ENCODE peak calls at places on chromosomes 3 and 15, in four cellular contexts. One of them, this sample, is unnamed.
A peak's percentile ranks its signal among the peaks of the same experiment; 100 is the strongest.

GRCh38 chr3:44076221-44076829 is 165.4 kb upstream of the TOPAZ1 start:
- DNase-seq in HepG2: no peak
- DNase-seq in K562: no peak
- DNase-seq in GM12878: no peak
- DNase-seq in this sample: no peak

GRCh38 chr3:45881031-45882022 is 5.0 kb upstream of the CCR9 start:
- DNase-seq in HepG2: no peak
- DNase-seq in K562: peak; percentile 89
- DNase-seq in GM12878: no peak
- DNase-seq in this sample: no peak

GRCh38 chr15:64892850-64893403 is 18.8 kb upstream of the ANKDD1A start:
- DNase-seq in HepG2: no peak
- DNase-seq in K562: no peak
- DNase-seq in GM12878: peak; percentile 45
- DNase-seq in this sample: no peak

GRCh38 chr3:25854635-25855034 is 64.7 kb downstream of the OXSM start:
- DNase-seq in HepG2: no peak
- DNase-seq in K562: peak; percentile 34
- DNase-seq in GM12878: no peak
- DNase-seq in this sample: no peak

GRCh38 chr3:49018707-49019006 is 277 bp upstream of the DALRD3 start:
- DNase-seq in HepG2: no peak
- DNase-seq in K562: no peak
- DNase-seq in GM12878: no peak
- DNase-seq in this sample: no peak

GRCh38 chr15:45795487-45796069 is 160.7 kb downstream of the SQOR start:
- DNase-seq in HepG2: peak; percentile 52
- DNase-seq in K562: peak; percentile 21
- DNase-seq in GM12878: no peak
- DNase-seq in this sample: peak; percentile 7

GRCh38 chr3:195251336-195252065 is 19.5 kb downstream of the XXYLT1 start:
- DNase-seq in HepG2: no peak
- DNase-seq in K562: no peak
- DNase-seq in GM12878: no peak
- DNase-seq in this sample: no peak

GRCh38 chr15:65948352-65948751 is 79.1 kb downstream of the RAB11A start:
- DNase-seq in HepG2: peak; percentile 50
- DNase-seq in K562: no peak
- DNase-seq in GM12878: no peak
- DNase-seq in this sample: no peak

GRCh38 chr3:158768361-158768787 is 33.5 kb upstream of the MFSD1 start:
- DNase-seq in HepG2: peak; percentile 67
- DNase-seq in K562: peak; percentile 53
- DNase-seq in GM12878: no peak
- DNase-seq in this sample: no peak

GRCh38 chr15:22265961-22266360 is 185.6 kb downstream of the OR4M2 start:
- DNase-seq in HepG2: no peak
- DNase-seq in K562: no peak
- DNase-seq in GM12878: no peak
- DNase-seq in this sample: no peak

GRCh38 chr3:186452517-186452916 is 90.5 kb upstream of the DGKG start:
- DNase-seq in HepG2: no peak
- DNase-seq in K562: no peak
- DNase-seq in GM12878: no peak
- DNase-seq in this sample: no peak

GRCh38 chr3:129599607-129600006 is 6.9 kb downstream of the PLXND1 start:
- DNase-seq in HepG2: no peak
- DNase-seq in K562: peak; percentile 78
- DNase-seq in GM12878: no peak
- DNase-seq in this sample: no peak

GRCh38 chr3:108713801-108714200 is 43.4 kb downstream of the RETNLB start:
- DNase-seq in HepG2: no peak
- DNase-seq in K562: no peak
- DNase-seq in GM12878: no peak
- DNase-seq in this sample: no peak

GRCh38 chr3:46540550-46540949 is 25.6 kb downstream of the LRRC2 start:
- DNase-seq in HepG2: no peak
- DNase-seq in K562: no peak
- DNase-seq in GM12878: no peak
- DNase-seq in this sample: no peak

GRCh38 chr3:191105418-191105817 is 93.6 kb upstream of the OSTN start:
- DNase-seq in HepG2: no peak
- DNase-seq in K562: no peak
- DNase-seq in GM12878: no peak
- DNase-seq in this sample: no peak

GRCh38 chr15:65110676-65111292 is 4.2 kb downstream of the UBAP1L start:
- DNase-seq in HepG2: no peak
- DNase-seq in K562: peak; percentile 46
- DNase-seq in GM12878: no peak
- DNase-seq in this sample: no peak

GRCh38 chr15:36356978-36357582 is 222.3 kb upstream of the CDIN1 start:
- DNase-seq in HepG2: no peak
- DNase-seq in K562: no peak
- DNase-seq in GM12878: no peak
- DNase-seq in this sample: no peak

GRCh38 chr3:88947013-88947412 is 160.4 kb upstream of the EPHA3 start:
- DNase-seq in HepG2: no peak
- DNase-seq in K562: no peak
- DNase-seq in GM12878: no peak
- DNase-seq in this sample: no peak

GRCh38 chr15:89494941-89495637 is 1.3 kb downstream of the RHCG start:
- DNase-seq in HepG2: no peak
- DNase-seq in K562: peak; percentile 63
- DNase-seq in GM12878: no peak
- DNase-seq in this sample: no peak

GRCh38 chr15:45187894-45188830 is at the start of gene SHF:
- DNase-seq in HepG2: peak; percentile 31
- DNase-seq in K562: peak; percentile 50
- DNase-seq in GM12878: no peak
- DNase-seq in this sample: peak; percentile 70

GRCh38 chr3:98513136-98513535 is 9.6 kb downstream of the CLDND1 start:
- DNase-seq in HepG2: no peak
- DNase-seq in K562: no peak
- DNase-seq in GM12878: no peak
- DNase-seq in this sample: no peak

GRCh38 chr3:196159526-196159925 is 51.7 kb downstream of the ZDHHC19 start:
- DNase-seq in HepG2: no peak
- DNase-seq in K562: no peak
- DNase-seq in GM12878: no peak
- DNase-seq in this sample: no peak

GRCh38 chr3:126456211-126456610 is 19.5 kb downstream of the ZXDC start:
- DNase-seq in HepG2: no peak
- DNase-seq in K562: no peak
- DNase-seq in GM12878: no peak
- DNase-seq in this sample: no peak

GRCh38 chr3:66304293-66304692 is 83.5 kb downstream of the SLC25A26 start:
- DNase-seq in HepG2: no peak
- DNase-seq in K562: no peak
- DNase-seq in GM12878: no peak
- DNase-seq in this sample: no peak

GRCh38 chr15:73716417-73716816 is 32.2 kb downstream of the CD276 start:
- DNase-seq in HepG2: no peak
- DNase-seq in K562: no peak
- DNase-seq in GM12878: no peak
- DNase-seq in this sample: no peak

GRCh38 chr3:125080077-125080476 is 24.3 kb upstream of the HEG1 start:
- DNase-seq in HepG2: no peak
- DNase-seq in K562: no peak
- DNase-seq in GM12878: no peak
- DNase-seq in this sample: no peak

GRCh38 chr15:32803631-32804030 is 85.8 kb downstream of the GREM1 start:
- DNase-seq in HepG2: no peak
- DNase-seq in K562: no peak
- DNase-seq in GM12878: no peak
- DNase-seq in this sample: no peak

GRCh38 chr15:40151991-40152390 is 8.9 kb upstream of the BUB1B start:
- DNase-seq in HepG2: no peak
- DNase-seq in K562: no peak
- DNase-seq in GM12878: no peak
- DNase-seq in this sample: no peak

GRCh38 chr15:82043130-82043673 is 2.6 kb downstream of the MEX3B start:
- DNase-seq in HepG2: no peak
- DNase-seq in K562: no peak
- DNase-seq in GM12878: no peak
- DNase-seq in this sample: no peak

GRCh38 chr3:157226173-157226847 is 66.4 kb upstream of the CCNL1 start:
- DNase-seq in HepG2: no peak
- DNase-seq in K562: no peak
- DNase-seq in GM12878: no peak
- DNase-seq in this sample: no peak

GRCh38 chr3:23991236-23992050 is 46.4 kb downstream of the NR1D2 start:
- DNase-seq in HepG2: no peak
- DNase-seq in K562: no peak
- DNase-seq in GM12878: no peak
- DNase-seq in this sample: no peak

DNA sequence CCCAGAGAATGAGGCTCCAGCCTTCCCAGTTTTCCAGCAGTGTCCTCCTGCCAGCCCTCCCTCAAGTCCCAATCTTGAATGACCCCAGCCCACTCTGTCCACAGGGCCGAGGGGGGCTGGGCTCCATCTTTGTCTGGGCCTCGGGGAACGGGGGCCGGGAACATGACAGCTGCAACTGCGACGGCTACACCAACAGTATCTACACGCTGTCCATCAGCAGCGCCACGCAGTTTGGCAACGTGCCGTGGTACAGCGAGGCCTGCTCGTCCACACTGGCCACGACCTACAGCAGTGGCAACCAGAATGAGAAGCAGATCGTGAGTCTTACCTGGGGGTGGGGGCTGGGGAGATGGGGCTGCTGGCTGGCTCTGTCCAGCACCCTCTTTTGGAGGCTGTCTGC is 5.6 kb upstream of the FES start:
- DNase-seq in HepG2: no peak
- DNase-seq in K562: no peak
- DNase-seq in GM12878: no peak
- DNase-seq in this sample: no peak
- TF ChIP-seq TARDBP in HepG2: no peak
- TF ChIP-seq TARDBP in K562: no peak
- TF ChIP-seq TARDBP in GM12878: no peak
- TF ChIP-seq TARDBP in this sample: no peak

GRCh38 chr3:79306939-79307590 is 460.7 kb downstream of the ROBO1 start:
- DNase-seq in HepG2: no peak
- DNase-seq in K562: no peak
- DNase-seq in GM12878: no peak
- DNase-seq in this sample: no peak
- TF ChIP-seq TARDBP in HepG2: no peak
- TF ChIP-seq TARDBP in K562: no peak
- TF ChIP-seq TARDBP in GM12878: no peak
- TF ChIP-seq TARDBP in this sample: no peak

DNA sequence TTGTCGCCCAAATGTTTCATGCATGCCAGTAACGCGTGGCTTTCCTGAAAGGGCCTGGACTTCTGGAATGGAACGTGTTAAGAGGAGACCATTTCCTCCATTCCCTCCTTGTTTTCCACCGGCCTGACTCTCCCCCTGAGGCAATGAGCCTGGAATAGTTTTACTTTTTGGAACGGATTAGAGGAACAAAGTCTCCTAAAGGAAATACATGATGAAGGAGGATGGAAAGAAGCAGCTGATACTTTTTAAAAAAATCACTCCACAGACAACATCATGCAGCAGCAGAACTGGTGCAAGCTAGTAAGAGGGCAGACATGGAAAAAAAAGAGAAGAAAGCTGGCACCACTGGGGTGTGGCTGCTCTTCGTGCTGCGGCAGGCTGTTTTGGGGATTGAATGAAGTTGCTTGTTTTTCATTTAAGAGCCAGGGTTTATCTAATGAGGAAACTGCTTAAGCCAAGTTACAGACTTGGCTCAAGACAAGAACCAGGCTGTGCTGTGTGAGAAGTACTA is 3.6 kb upstream of the KBTBD12 start:
- DNase-seq in HepG2: no peak
- DNase-seq in K562: no peak
- DNase-seq in GM12878: no peak
- DNase-seq in this sample: no peak
- TF ChIP-seq TARDBP in HepG2: no peak
- TF ChIP-seq TARDBP in K562: no peak
- TF ChIP-seq TARDBP in GM12878: no peak
- TF ChIP-seq TARDBP in this sample: no peak

DNA sequence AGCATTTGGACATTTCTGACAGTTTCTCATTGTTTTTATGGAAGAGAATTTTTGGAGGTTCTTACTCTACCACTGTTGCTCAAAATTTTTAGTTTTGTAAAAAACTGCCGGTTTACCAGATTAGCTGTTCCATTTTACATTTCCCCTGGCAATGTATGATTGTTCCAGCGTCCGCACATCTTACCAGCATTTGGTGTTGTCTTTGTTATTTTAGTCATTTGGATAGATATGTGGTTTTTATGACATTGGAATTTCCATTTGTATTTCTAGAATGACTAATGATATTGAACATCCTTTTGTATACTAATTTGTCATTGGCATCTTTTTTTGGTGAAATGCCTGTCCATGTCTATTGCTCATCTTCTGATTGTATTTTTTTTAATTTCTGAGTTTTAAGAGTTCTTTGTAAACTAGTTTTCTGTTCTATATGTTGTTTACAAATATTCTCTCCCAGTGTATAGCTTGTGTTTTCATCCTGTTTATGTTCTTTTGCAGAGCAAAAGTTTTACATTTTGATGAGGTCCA is 28.6 kb downstream of the LRRC28 start:
- DNase-seq in HepG2: no peak
- DNase-seq in K562: no peak
- DNase-seq in GM12878: no peak
- DNase-seq in this sample: no peak
- TF ChIP-seq TARDBP in HepG2: no peak
- TF ChIP-seq TARDBP in K562: no peak
- TF ChIP-seq TARDBP in GM12878: no peak
- TF ChIP-seq TARDBP in this sample: no peak

DNA sequence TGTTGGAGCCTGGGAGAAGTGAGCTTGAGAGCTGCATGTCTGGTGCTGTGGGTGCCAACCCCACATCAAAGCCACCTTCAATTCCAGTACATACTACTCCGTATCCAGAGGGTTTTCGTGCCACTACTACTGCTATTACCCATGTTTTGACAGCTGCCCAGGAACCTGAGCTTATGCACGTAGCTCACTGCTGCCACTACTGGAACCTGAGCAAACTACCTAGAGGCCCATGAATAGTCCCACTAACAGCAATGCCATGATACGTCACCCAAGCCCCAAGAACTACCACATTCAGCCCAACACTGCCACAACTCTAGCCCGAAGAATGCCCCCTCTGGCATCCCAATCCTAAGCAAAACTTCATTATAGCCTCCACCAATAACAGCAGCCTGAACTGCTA is 215.2 kb upstream of the BCHE start:
- DNase-seq in HepG2: peak; percentile 1
- DNase-seq in K562: no peak
- DNase-seq in GM12878: no peak
- DNase-seq in this sample: peak; percentile 9
- TF ChIP-seq TARDBP in HepG2: no peak
- TF ChIP-seq TARDBP in K562: no peak
- TF ChIP-seq TARDBP in GM12878: no peak
- TF ChIP-seq TARDBP in this sample: no peak

GRCh38 chr3:114127517-114127916 is 51.3 kb downstream of the DRD3 start:
- DNase-seq in HepG2: no peak
- DNase-seq in K562: no peak
- DNase-seq in GM12878: no peak
- DNase-seq in this sample: no peak
- TF ChIP-seq TARDBP in HepG2: no peak
- TF ChIP-seq TARDBP in K562: no peak
- TF ChIP-seq TARDBP in GM12878: no peak
- TF ChIP-seq TARDBP in this sample: no peak